ENCODE peak calls at places on chromosomes 4 and X, in four cellular contexts. One of them, this sample, is unnamed.

GRCh38 chrX:31658360-31658759 is 586.5 kb upstream of the FTHL17 start:
- DNase-seq in ovary: no peak
- DNase-seq in CD14-positive monocyte: no peak
- DNase-seq in endodermal cell: no peak
- DNase-seq in this sample: no peak

GRCh38 chr4:139806929-139807328 is 141.3 kb downstream of the MGST2 start:
- DNase-seq in ovary: no peak
- DNase-seq in CD14-positive monocyte: no peak
- DNase-seq in endodermal cell: no peak
- DNase-seq in this sample: no peak

GRCh38 chr4:94757192-94758140 is at the start of gene BMPR1B:
- DNase-seq in ovary: peak; percentile 70
- DNase-seq in CD14-positive monocyte: no peak
- DNase-seq in endodermal cell: peak; percentile 67
- DNase-seq in this sample: no peak

GRCh38 chrX:12802741-12803140 is 11.5 kb downstream of the PRPS2 start:
- DNase-seq in endodermal cell: no peak
- DNase-seq in ovary: no peak
- DNase-seq in CD14-positive monocyte: no peak
- DNase-seq in this sample: no peak

GRCh38 chrX:104315555-104315954 is 60.8 kb upstream of the ESX1 start:
- DNase-seq in endodermal cell: no peak
- DNase-seq in ovary: no peak
- DNase-seq in CD14-positive monocyte: no peak
- DNase-seq in this sample: no peak

GRCh38 chr4:128556756-128557155 is 252.7 kb upstream of the JADE1 start:
- DNase-seq in endodermal cell: no peak
- DNase-seq in CD14-positive monocyte: no peak
- DNase-seq in ovary: no peak
- DNase-seq in this sample: no peak

GRCh38 chr4:170990989-170991589 is 822.1 kb upstream of the GALNTL6 start:
- DNase-seq in ovary: no peak
- DNase-seq in endodermal cell: peak; percentile 80
- DNase-seq in CD14-positive monocyte: no peak
- DNase-seq in this sample: no peak

GRCh38 chr4:6776920-6777635 is 5.4 kb upstream of the KIAA0232 start:
- DNase-seq in endodermal cell: no peak
- DNase-seq in ovary: no peak
- DNase-seq in CD14-positive monocyte: no peak
- DNase-seq in this sample: no peak

GRCh38 chrX:107654778-107655761 is 26.8 kb downstream of the PRPS1 start:
- DNase-seq in endodermal cell: peak; percentile 97
- DNase-seq in CD14-positive monocyte: peak; percentile 56
- DNase-seq in ovary: peak; percentile 68
- DNase-seq in this sample: no peak

GRCh38 chr4:52368895-52369294 is 290.2 kb downstream of the USP46 start:
- DNase-seq in CD14-positive monocyte: no peak
- DNase-seq in ovary: no peak
- DNase-seq in endodermal cell: no peak
- DNase-seq in this sample: no peak

GRCh38 chr4:13905543-13905942 is 278.0 kb upstream of the BOD1L1 start:
- DNase-seq in ovary: no peak
- DNase-seq in endodermal cell: no peak
- DNase-seq in CD14-positive monocyte: no peak
- DNase-seq in this sample: no peak

GRCh38 chr4:26736621-26737020 is 124.0 kb upstream of the STIM2 start:
- DNase-seq in endodermal cell: no peak
- DNase-seq in ovary: no peak
- DNase-seq in CD14-positive monocyte: no peak
- DNase-seq in this sample: no peak

GRCh38 chr4:182179105-182179504 is 64.1 kb upstream of the TENM3 start:
- DNase-seq in ovary: no peak
- DNase-seq in CD14-positive monocyte: no peak
- DNase-seq in endodermal cell: no peak
- DNase-seq in this sample: no peak

GRCh38 chr4:184417802-184418511 is 56.4 kb downstream of the IRF2 start:
- DNase-seq in CD14-positive monocyte: no peak
- DNase-seq in ovary: no peak
- DNase-seq in endodermal cell: no peak
- DNase-seq in this sample: peak; percentile 50

GRCh38 chrX:137427061-137427778 is 138.7 kb upstream of the ZIC3 start:
- DNase-seq in ovary: no peak
- DNase-seq in CD14-positive monocyte: no peak
- DNase-seq in endodermal cell: peak; percentile 67
- DNase-seq in this sample: no peak

GRCh38 chrX:39675619-39676018 is 422.1 kb downstream of the BCOR start:
- DNase-seq in endodermal cell: no peak
- DNase-seq in ovary: peak; percentile 24
- DNase-seq in CD14-positive monocyte: no peak
- DNase-seq in this sample: no peak